ENCODE peak calls at places on chromosomes 16 and 17, in seven cellular contexts. One of them, this sample, is unnamed.

GRCh38 chr16:88302666-88303065 is 80.1 kb upstream of the ZNF469 start:
- DNase-seq in COR-L47: no peak
- DNase-seq in endothelial cell: no peak
- DNase-seq in HCT116: no peak
- DNase-seq in HTR-8/SVneo: no peak
- DNase-seq in astrocyte of the cerebellum: no peak
- DNase-seq in breast epithelium: no peak
- DNase-seq in this sample: no peak

GRCh38 chr16:11697319-11697718 is 29.1 kb downstream of the SNN start:
- DNase-seq in breast epithelium: no peak
- DNase-seq in HTR-8/SVneo: no peak
- DNase-seq in COR-L47: no peak
- DNase-seq in endothelial cell: no peak
- DNase-seq in astrocyte of the cerebellum: no peak
- DNase-seq in HCT116: no peak
- DNase-seq in this sample: no peak

GRCh38 chr17:39787743-39788484 is 50.2 kb downstream of the GRB7 start:
- DNase-seq in COR-L47: no peak
- DNase-seq in endothelial cell: no peak
- DNase-seq in astrocyte of the cerebellum: no peak
- DNase-seq in HCT116: no peak
- DNase-seq in breast epithelium: no peak
- DNase-seq in HTR-8/SVneo: no peak
- DNase-seq in this sample: peak; percentile 7

GRCh38 chr17:74119960-74120359 is 83.5 kb upstream of the RPL38 start:
- DNase-seq in endothelial cell: no peak
- DNase-seq in breast epithelium: no peak
- DNase-seq in HTR-8/SVneo: no peak
- DNase-seq in astrocyte of the cerebellum: no peak
- DNase-seq in HCT116: no peak
- DNase-seq in COR-L47: no peak
- DNase-seq in this sample: no peak

GRCh38 chr16:87295661-87296531 is 21.3 kb downstream of the C16orf95 start:
- DNase-seq in HTR-8/SVneo: no peak
- DNase-seq in HCT116: no peak
- DNase-seq in breast epithelium: no peak
- DNase-seq in endothelial cell: no peak
- DNase-seq in COR-L47: no peak
- DNase-seq in astrocyte of the cerebellum: no peak
- DNase-seq in this sample: no peak

GRCh38 chr17:3887811-3888210 is 5.0 kb downstream of the CAMKK1 start:
- DNase-seq in endothelial cell: no peak
- DNase-seq in COR-L47: no peak
- DNase-seq in HCT116: no peak
- DNase-seq in breast epithelium: no peak
- DNase-seq in HTR-8/SVneo: no peak
- DNase-seq in astrocyte of the cerebellum: no peak
- DNase-seq in this sample: peak; percentile 34

GRCh38 chr16:67163164-67163902 is 1.2 kb upstream of the HSF4 start:
- DNase-seq in HCT116: no peak
- DNase-seq in endothelial cell: no peak
- DNase-seq in HTR-8/SVneo: no peak
- DNase-seq in COR-L47: peak; percentile 92
- DNase-seq in astrocyte of the cerebellum: no peak
- DNase-seq in breast epithelium: no peak
- DNase-seq in this sample: peak; percentile 56

GRCh38 chr17:35807371-35808144 is 1.7 kb upstream of the TAF15 start:
- DNase-seq in astrocyte of the cerebellum: no peak
- DNase-seq in HTR-8/SVneo: no peak
- DNase-seq in COR-L47: no peak
- DNase-seq in HCT116: no peak
- DNase-seq in breast epithelium: no peak
- DNase-seq in endothelial cell: no peak
- DNase-seq in this sample: peak; percentile 72

GRCh38 chr16:84517366-84517765 is 12.9 kb upstream of the MEAK7 start:
- DNase-seq in astrocyte of the cerebellum: no peak
- DNase-seq in HCT116: no peak
- DNase-seq in breast epithelium: no peak
- DNase-seq in COR-L47: no peak
- DNase-seq in HTR-8/SVneo: no peak
- DNase-seq in endothelial cell: no peak
- DNase-seq in this sample: no peak

GRCh38 chr17:79174905-79175856 is 100.6 kb downstream of the ENGASE start:
- DNase-seq in breast epithelium: no peak
- DNase-seq in HTR-8/SVneo: no peak
- DNase-seq in astrocyte of the cerebellum: no peak
- DNase-seq in COR-L47: no peak
- DNase-seq in endothelial cell: no peak
- DNase-seq in HCT116: no peak
- DNase-seq in this sample: peak; percentile 38

This sample was measured in M059J.